ENCODE peak calls at places on chromosomes 1 and 21, in six cellular contexts. L, B, N, C, Z and P are unnamed samples.
A peak's percentile ranks its signal among the peaks of the same experiment; 100 is the strongest.

GRCh38 chr21:17738171-17738953 is 80.8 kb downstream of the C21orf91 start:
- DNase-seq in L (no peak), B (no peak), N (no peak), C (no peak), Z (no peak), P (no peak)

GRCh38 chr21:44579056-44579832 is 1.2 kb downstream of the KRTAP10-5 start:
- DNase-seq in L (no peak), B (no peak), N (no peak), C (no peak), Z (peak; percentile 30), P (no peak)

GRCh38 chr1:156658496-156658895 is 16.6 kb downstream of the BCAN start:
- DNase-seq in L (no peak), B (no peak), N (no peak), C (no peak), Z (no peak), P (no peak)

GRCh38 chr1:101235241-101235695 is 1.6 kb upstream of the S1PR1 start:
- DNase-seq in L (no peak), B (no peak), N (no peak), C (no peak), Z (peak; percentile 64), P (no peak)

GRCh38 chr1:52752427-52752826 is 26.2 kb downstream of the ZYG11B start:
- DNase-seq in L (no peak), B (no peak), N (no peak), C (no peak), Z (no peak), P (no peak)

GRCh38 chr1:31633117-31633516 is 11.6 kb downstream of the PEF1 start:
- DNase-seq in L (no peak), B (no peak), N (no peak), C (peak; percentile 63), Z (no peak), P (no peak)

GRCh38 chr1:5718716-5719632 is 273.3 kb downstream of the NPHP4 start:
- DNase-seq in L (no peak), B (no peak), N (no peak), C (no peak), Z (no peak), P (peak; percentile 57)

GRCh38 chr1:197675475-197676324 is 99.6 kb downstream of the DENND1B start:
- DNase-seq in L (no peak), B (no peak), N (no peak), C (peak; percentile 9), Z (no peak), P (no peak)

GRCh38 chr1:27787895-27788294 is 14.9 kb downstream of the STX12 start:
- DNase-seq in L (no peak), B (no peak), N (peak; percentile 26), C (no peak), Z (no peak), P (no peak)

GRCh38 chr21:37128069-37128468 is 55.0 kb downstream of the TTC3 start:
- DNase-seq in L (no peak), B (no peak), N (no peak), C (no peak), Z (no peak), P (no peak)

GRCh38 chr1:110102081-110102480 is 10.2 kb upstream of the UBL4B start:
- DNase-seq in L (no peak), B (no peak), N (no peak), C (no peak), Z (no peak), P (no peak)

GRCh38 chr1:185249563-185249962 is 67.5 kb downstream of the IVNS1ABP start:
- DNase-seq in L (no peak), B (no peak), N (no peak), C (no peak), Z (no peak), P (no peak)

GRCh38 chr1:53449693-53450092 is 9.5 kb upstream of the DMRTB1 start:
- DNase-seq in L (no peak), B (no peak), N (no peak), C (no peak), Z (no peak), P (no peak)

GRCh38 chr21:36678538-36678937 is 20.4 kb upstream of the SIM2 start:
- DNase-seq in L (no peak), B (no peak), N (no peak), C (no peak), Z (no peak), P (no peak)

GRCh38 chr1:28417441-28418277 is 48.1 kb downstream of the PHACTR4 start:
- DNase-seq in L (no peak), B (no peak), N (no peak), C (no peak), Z (no peak), P (no peak)

GRCh38 chr1:20307026-20307425 is 16.4 kb downstream of the VWA5B1 start:
- DNase-seq in L (no peak), B (no peak), N (no peak), C (no peak), Z (no peak), P (no peak)

GRCh38 chr1:19442150-19443096 is 42.9 kb downstream of the CAPZB start:
- DNase-seq in L (no peak), B (no peak), N (no peak), C (no peak), Z (no peak), P (no peak)

GRCh38 chr21:27149034-27149433 is 182.1 kb upstream of the ADAMTS5 start:
- DNase-seq in L (no peak), B (no peak), N (no peak), C (no peak), Z (no peak), P (no peak)

GRCh38 chr1:109728870-109729269 is 12.0 kb downstream of the GSTM3 start:
- DNase-seq in L (no peak), B (no peak), N (no peak), C (no peak), Z (no peak), P (no peak)

GRCh38 chr1:198523183-198523942 is 17.1 kb downstream of the ATP6V1G3 start:
- DNase-seq in L (no peak), B (no peak), N (no peak), C (no peak), Z (no peak), P (no peak)

GRCh38 chr21:22900511-22900910 is 1902.3 kb downstream of the NCAM2 start:
- DNase-seq in L (no peak), B (no peak), N (no peak), C (no peak), Z (no peak), P (no peak)

GRCh38 chr1:19166066-19166465 is 44.0 kb downstream of the UBR4 start:
- DNase-seq in L (no peak), B (no peak), N (no peak), C (no peak), Z (no peak), P (no peak)

GRCh38 chr1:207822602-207823451 is 71.0 kb downstream of the CD46 start:
- DNase-seq in L (peak; percentile 94), B (peak; percentile 56), N (peak; percentile 98), C (peak; percentile 86), Z (peak; percentile 63), P (no peak)

GRCh38 chr1:187551061-187551460 is 722.3 kb downstream of the PLA2G4A start:
- DNase-seq in L (no peak), B (no peak), N (no peak), C (no peak), Z (no peak), P (no peak)

GRCh38 chr1:245859510-245860114 is 647.5 kb downstream of the SMYD3 start:
- DNase-seq in L (no peak), B (no peak), N (no peak), C (no peak), Z (no peak), P (no peak)

GRCh38 chr1:64133036-64133435 is 70.4 kb upstream of the UBE2U start:
- DNase-seq in L (no peak), B (no peak), N (no peak), C (no peak), Z (no peak), P (no peak)

GRCh38 chr1:205088341-205088740 is 4.1 kb upstream of the TMEM81 start:
- DNase-seq in L (no peak), B (no peak), N (no peak), C (no peak), Z (no peak), P (no peak)

GRCh38 chr1:155253797-155254196 is 1.5 kb downstream of the ENTREP3 start:
- DNase-seq in L (no peak), B (no peak), N (no peak), C (no peak), Z (no peak), P (no peak)

GRCh38 chr1:59709333-59709732 is 105.4 kb upstream of the HOOK1 start:
- DNase-seq in L (no peak), B (no peak), N (no peak), C (no peak), Z (no peak), P (no peak)